ENCODE peak calls at places on chromosomes 3 and 15, in seven cellular contexts. Q, E, C, O, G, L and I are unnamed samples.

GRCh38 chr3:435969-436492 is 239.5 kb downstream of the CHL1 start:
- DNase-seq in Q (no peak), E (no peak), C (no peak), O (no peak), G (no peak), L (no peak), I (no peak)

GRCh38 chr3:49813497-49814174 is at the start of gene UBA7:
- DNase-seq in Q (peak; percentile 73), E (no peak), C (no peak), O (no peak), G (peak; percentile 69), L (no peak), I (no peak)

GRCh38 chr3:187361835-187362234 is 6.3 kb upstream of the RTP4 start:
- DNase-seq in Q (no peak), E (no peak), C (peak; percentile 45), O (no peak), G (no peak), L (no peak), I (no peak)

GRCh38 chr3:62229908-62230307 is 143.4 kb downstream of the FEZF2 start:
- DNase-seq in Q (no peak), E (no peak), C (peak; percentile 35), O (no peak), G (no peak), L (no peak), I (peak; percentile 10)

GRCh38 chr3:173410836-173411235 is 13.3 kb downstream of the NLGN1 start:
- DNase-seq in Q (no peak), E (no peak), C (no peak), O (no peak), G (no peak), L (no peak), I (no peak)

GRCh38 chr3:136292500-136292899 is 42.4 kb downstream of the PCCB start:
- DNase-seq in Q (no peak), E (no peak), C (no peak), O (no peak), G (no peak), L (no peak), I (no peak)

GRCh38 chr15:67660874-67661606 is 118.5 kb downstream of the MAP2K5 start:
- DNase-seq in Q (no peak), E (no peak), C (no peak), O (no peak), G (no peak), L (no peak), I (no peak)

GRCh38 chr3:119580148-119580760 is 962 bp downstream of the ADPRH start:
- DNase-seq in Q (peak; percentile 66), E (no peak), C (peak; percentile 38), O (peak; percentile 65), G (no peak), L (no peak), I (peak; percentile 69)

GRCh38 chr15:98779463-98780071 is 131.2 kb downstream of the IGF1R start:
- DNase-seq in Q (peak; percentile 64), E (peak; percentile 56), C (peak; percentile 78), O (peak; percentile 85), G (peak; percentile 85), L (peak; percentile 25), I (peak; percentile 88)

GRCh38 chr3:132788299-132788698 is 66.1 kb upstream of the NPHP3 start:
- DNase-seq in Q (no peak), E (no peak), C (no peak), O (no peak), G (no peak), L (no peak), I (no peak)

GRCh38 chr3:80550154-80550553 is 782.4 kb upstream of the ROBO1 start:
- DNase-seq in Q (no peak), E (no peak), C (no peak), O (no peak), G (no peak), L (no peak), I (no peak)

GRCh38 chr15:77546870-77547269 is 85.8 kb downstream of the LINGO1 start:
- DNase-seq in Q (no peak), E (no peak), C (no peak), O (no peak), G (no peak), L (no peak), I (no peak)

GRCh38 chr15:71195242-71195641 is 80.0 kb downstream of the THSD4 start:
- DNase-seq in Q (no peak), E (no peak), C (peak; percentile 78), O (no peak), G (peak; percentile 25), L (no peak), I (no peak)

GRCh38 chr15:39153718-39154117 is 427.2 kb upstream of the THBS1 start:
- DNase-seq in Q (no peak), E (no peak), C (no peak), O (no peak), G (peak; percentile 45), L (no peak), I (no peak)

GRCh38 chr15:96047255-96047931 is 283.1 kb upstream of the NR2F2 start:
- DNase-seq in Q (no peak), E (no peak), C (no peak), O (no peak), G (peak; percentile 65), L (no peak), I (no peak)

GRCh38 chr3:13045904-13046568 is 27.2 kb downstream of the IQSEC1 start:
- DNase-seq in Q (peak; percentile 78), E (no peak), C (no peak), O (no peak), G (no peak), L (no peak), I (peak; percentile 95)

GRCh38 chr3:115019900-115020299 is 127.2 kb downstream of the ZBTB20 start:
- DNase-seq in Q (no peak), E (no peak), C (no peak), O (no peak), G (no peak), L (no peak), I (peak; percentile 17)

GRCh38 chr3:4741404-4742307 is 237.6 kb upstream of the BHLHE40 start:
- DNase-seq in Q (no peak), E (no peak), C (no peak), O (no peak), G (peak; percentile 94), L (no peak), I (no peak)

GRCh38 chr3:58955308-58955707 is 94.5 kb downstream of the CFAP20DC start:
- DNase-seq in Q (no peak), E (no peak), C (no peak), O (no peak), G (no peak), L (no peak), I (no peak)

GRCh38 chr3:169138849-169139416 is 524.6 kb downstream of the MECOM start:
- DNase-seq in Q (no peak), E (no peak), C (no peak), O (no peak), G (no peak), L (no peak), I (no peak)

GRCh38 chr3:133097214-133097613 is 59.0 kb downstream of the TMEM108 start:
- DNase-seq in Q (no peak), E (no peak), C (no peak), O (no peak), G (peak; percentile 51), L (no peak), I (no peak)

GRCh38 chr15:75672646-75673425 is 25.1 kb downstream of the SNX33 start:
- DNase-seq in Q (no peak), E (no peak), C (peak; percentile 42), O (no peak), G (peak; percentile 88), L (no peak), I (no peak)

GRCh38 chr3:123692041-123692440 is 107.2 kb upstream of the HACD2 start:
- DNase-seq in Q (no peak), E (no peak), C (no peak), O (no peak), G (no peak), L (no peak), I (no peak)

GRCh38 chr3:33269385-33269784 is 7.9 kb upstream of the FBXL2 start:
- DNase-seq in Q (no peak), E (no peak), C (no peak), O (no peak), G (no peak), L (no peak), I (no peak)

GRCh38 chr15:90716317-90716975 is 700 bp upstream of the BLM start:
- DNase-seq in Q (no peak), E (no peak), C (no peak), O (no peak), G (no peak), L (no peak), I (peak; percentile 15)

GRCh38 chr15:59609730-59610712 is 1.6 kb upstream of the GCNT3 start:
- DNase-seq in Q (no peak), E (no peak), C (peak; percentile 13), O (no peak), G (peak; percentile 5), L (no peak), I (peak; percentile 11)

GRCh38 chr15:65414841-65415621 is 7.7 kb downstream of the IGDCC4 start:
- DNase-seq in Q (no peak), E (no peak), C (peak; percentile 86), O (peak; percentile 89), G (peak; percentile 79), L (no peak), I (no peak)

GRCh38 chr15:46409879-46410278 is 775.0 kb downstream of the SQOR start:
- DNase-seq in Q (no peak), E (no peak), C (no peak), O (no peak), G (no peak), L (no peak), I (no peak)

GRCh38 chr3:126573492-126574117 is 14.9 kb upstream of the C3orf22 start:
- DNase-seq in Q (no peak), E (no peak), C (no peak), O (no peak), G (no peak), L (no peak), I (no peak)

GRCh38 chr3:4322635-4323034 is 19.5 kb downstream of the SETMAR start:
- DNase-seq in Q (no peak), E (no peak), C (no peak), O (no peak), G (no peak), L (no peak), I (no peak)

GRCh38 chr3:136106101-136106500 is 90.0 kb downstream of the MSL2 start:
- DNase-seq in Q (no peak), E (no peak), C (no peak), O (no peak), G (no peak), L (no peak), I (no peak)